ENCODE peak calls at places on chromosomes 3 and 15, in ten cellular contexts. One of them, this sample, is unnamed.

GRCh38 chr3:5826467-5826866 is 639.0 kb downstream of the EDEM1 start:
- DNase-seq in NCI-H510A: no peak
- DNase-seq in WTC11: no peak
- DNase-seq in activated naive CD8-positive, alpha-beta T cell treated with anti-CD3 and anti-CD28 coated beads for 36 hours: no peak
- DNase-seq in cardiac fibroblast: no peak
- DNase-seq in progenitor cell of endocrine pancreas: no peak
- DNase-seq in midbrain: no peak
- DNase-seq in astrocyte of the spinal cord: no peak
- DNase-seq in mucosa of gallbladder: no peak
- DNase-seq in HTR-8/SVneo: no peak
- DNase-seq in this sample: no peak

GRCh38 chr3:12370758-12371157 is 81.9 kb downstream of the PPARG start:
- DNase-seq in HTR-8/SVneo: no peak
- DNase-seq in mucosa of gallbladder: no peak
- DNase-seq in activated naive CD8-positive, alpha-beta T cell treated with anti-CD3 and anti-CD28 coated beads for 36 hours: no peak
- DNase-seq in midbrain: no peak
- DNase-seq in progenitor cell of endocrine pancreas: no peak
- DNase-seq in NCI-H510A: no peak
- DNase-seq in WTC11: no peak
- DNase-seq in astrocyte of the spinal cord: peak
- DNase-seq in cardiac fibroblast: peak
- DNase-seq in this sample: peak

GRCh38 chr15:88745696-88746095 is 57.5 kb upstream of the ACAN start:
- DNase-seq in activated naive CD8-positive, alpha-beta T cell treated with anti-CD3 and anti-CD28 coated beads for 36 hours: no peak
- DNase-seq in progenitor cell of endocrine pancreas: no peak
- DNase-seq in mucosa of gallbladder: no peak
- DNase-seq in WTC11: no peak
- DNase-seq in astrocyte of the spinal cord: peak
- DNase-seq in HTR-8/SVneo: peak
- DNase-seq in NCI-H510A: no peak
- DNase-seq in midbrain: no peak
- DNase-seq in cardiac fibroblast: peak
- DNase-seq in this sample: no peak

GRCh38 chr3:192494176-192494575 is 233.2 kb downstream of the FGF12 start:
- DNase-seq in cardiac fibroblast: peak
- DNase-seq in midbrain: no peak
- DNase-seq in NCI-H510A: no peak
- DNase-seq in mucosa of gallbladder: no peak
- DNase-seq in progenitor cell of endocrine pancreas: no peak
- DNase-seq in astrocyte of the spinal cord: no peak
- DNase-seq in WTC11: no peak
- DNase-seq in activated naive CD8-positive, alpha-beta T cell treated with anti-CD3 and anti-CD28 coated beads for 36 hours: no peak
- DNase-seq in HTR-8/SVneo: no peak
- DNase-seq in this sample: no peak

GRCh38 chr15:73233623-73234022 is 135.1 kb downstream of the HCN4 start:
- DNase-seq in WTC11: no peak
- DNase-seq in activated naive CD8-positive, alpha-beta T cell treated with anti-CD3 and anti-CD28 coated beads for 36 hours: no peak
- DNase-seq in NCI-H510A: no peak
- DNase-seq in astrocyte of the spinal cord: no peak
- DNase-seq in progenitor cell of endocrine pancreas: no peak
- DNase-seq in midbrain: no peak
- DNase-seq in cardiac fibroblast: no peak
- DNase-seq in mucosa of gallbladder: no peak
- DNase-seq in HTR-8/SVneo: no peak
- DNase-seq in this sample: no peak

GRCh38 chr15:58529041-58529440 is 97.2 kb downstream of the LIPC start:
- DNase-seq in HTR-8/SVneo: no peak
- DNase-seq in activated naive CD8-positive, alpha-beta T cell treated with anti-CD3 and anti-CD28 coated beads for 36 hours: no peak
- DNase-seq in midbrain: no peak
- DNase-seq in astrocyte of the spinal cord: no peak
- DNase-seq in cardiac fibroblast: no peak
- DNase-seq in NCI-H510A: no peak
- DNase-seq in progenitor cell of endocrine pancreas: no peak
- DNase-seq in WTC11: no peak
- DNase-seq in mucosa of gallbladder: no peak
- DNase-seq in this sample: no peak

GRCh38 chr3:11001020-11001657 is 8.6 kb downstream of the SLC6A1 start:
- DNase-seq in astrocyte of the spinal cord: no peak
- DNase-seq in mucosa of gallbladder: peak
- DNase-seq in activated naive CD8-positive, alpha-beta T cell treated with anti-CD3 and anti-CD28 coated beads for 36 hours: no peak
- DNase-seq in midbrain: peak
- DNase-seq in HTR-8/SVneo: no peak
- DNase-seq in NCI-H510A: no peak
- DNase-seq in cardiac fibroblast: no peak
- DNase-seq in WTC11: no peak
- DNase-seq in progenitor cell of endocrine pancreas: no peak
- DNase-seq in this sample: no peak

GRCh38 chr3:57079221-57079831 is 18.9 kb downstream of the SPATA12 start:
- DNase-seq in WTC11: peak
- DNase-seq in HTR-8/SVneo: peak
- DNase-seq in astrocyte of the spinal cord: no peak
- DNase-seq in activated naive CD8-positive, alpha-beta T cell treated with anti-CD3 and anti-CD28 coated beads for 36 hours: no peak
- DNase-seq in midbrain: no peak
- DNase-seq in mucosa of gallbladder: no peak
- DNase-seq in NCI-H510A: peak
- DNase-seq in cardiac fibroblast: peak
- DNase-seq in progenitor cell of endocrine pancreas: peak
- DNase-seq in this sample: peak

GRCh38 chr3:31772781-31773180 is 208.3 kb downstream of the OSBPL10 start:
- DNase-seq in activated naive CD8-positive, alpha-beta T cell treated with anti-CD3 and anti-CD28 coated beads for 36 hours: no peak
- DNase-seq in HTR-8/SVneo: no peak
- DNase-seq in cardiac fibroblast: no peak
- DNase-seq in mucosa of gallbladder: no peak
- DNase-seq in WTC11: no peak
- DNase-seq in astrocyte of the spinal cord: no peak
- DNase-seq in NCI-H510A: no peak
- DNase-seq in progenitor cell of endocrine pancreas: no peak
- DNase-seq in midbrain: no peak
- DNase-seq in this sample: no peak

GRCh38 chr15:58521293-58521991 is 89.7 kb downstream of the LIPC start:
- DNase-seq in astrocyte of the spinal cord: peak
- DNase-seq in WTC11: peak
- DNase-seq in midbrain: no peak
- DNase-seq in HTR-8/SVneo: peak
- DNase-seq in cardiac fibroblast: peak
- DNase-seq in NCI-H510A: no peak
- DNase-seq in mucosa of gallbladder: peak
- DNase-seq in activated naive CD8-positive, alpha-beta T cell treated with anti-CD3 and anti-CD28 coated beads for 36 hours: no peak
- DNase-seq in progenitor cell of endocrine pancreas: no peak
- DNase-seq in this sample: peak

GRCh38 chr3:162632672-162633071 is 1136.1 kb downstream of the OTOL1 start:
- DNase-seq in progenitor cell of endocrine pancreas: no peak
- DNase-seq in HTR-8/SVneo: no peak
- DNase-seq in astrocyte of the spinal cord: peak
- DNase-seq in cardiac fibroblast: no peak
- DNase-seq in NCI-H510A: no peak
- DNase-seq in mucosa of gallbladder: no peak
- DNase-seq in activated naive CD8-positive, alpha-beta T cell treated with anti-CD3 and anti-CD28 coated beads for 36 hours: no peak
- DNase-seq in midbrain: no peak
- DNase-seq in WTC11: no peak
- DNase-seq in this sample: no peak

GRCh38 chr3:34012102-34012461 is 213.7 kb downstream of the PDCD6IP start:
- DNase-seq in astrocyte of the spinal cord: peak
- DNase-seq in WTC11: no peak
- DNase-seq in activated naive CD8-positive, alpha-beta T cell treated with anti-CD3 and anti-CD28 coated beads for 36 hours: no peak
- DNase-seq in progenitor cell of endocrine pancreas: no peak
- DNase-seq in midbrain: no peak
- DNase-seq in mucosa of gallbladder: peak
- DNase-seq in NCI-H510A: no peak
- DNase-seq in cardiac fibroblast: peak
- DNase-seq in HTR-8/SVneo: peak
- DNase-seq in this sample: no peak

GRCh38 chr3:111539351-111540331 is 2.4 kb upstream of the CD96 start:
- DNase-seq in cardiac fibroblast: peak
- DNase-seq in progenitor cell of endocrine pancreas: peak
- DNase-seq in midbrain: peak
- DNase-seq in mucosa of gallbladder: peak
- DNase-seq in activated naive CD8-positive, alpha-beta T cell treated with anti-CD3 and anti-CD28 coated beads for 36 hours: peak
- DNase-seq in NCI-H510A: no peak
- DNase-seq in WTC11: peak
- DNase-seq in HTR-8/SVneo: peak
- DNase-seq in astrocyte of the spinal cord: peak
- DNase-seq in this sample: peak

GRCh38 chr15:89307791-89308190 is 26.8 kb downstream of the POLG start:
- DNase-seq in midbrain: no peak
- DNase-seq in mucosa of gallbladder: no peak
- DNase-seq in cardiac fibroblast: no peak
- DNase-seq in astrocyte of the spinal cord: peak
- DNase-seq in WTC11: no peak
- DNase-seq in progenitor cell of endocrine pancreas: no peak
- DNase-seq in activated naive CD8-positive, alpha-beta T cell treated with anti-CD3 and anti-CD28 coated beads for 36 hours: no peak
- DNase-seq in NCI-H510A: no peak
- DNase-seq in HTR-8/SVneo: no peak
- DNase-seq in this sample: no peak

GRCh38 chr3:170228093-170228766 is 6.0 kb downstream of the PRKCI start:
- DNase-seq in NCI-H510A: no peak
- DNase-seq in HTR-8/SVneo: no peak
- DNase-seq in activated naive CD8-positive, alpha-beta T cell treated with anti-CD3 and anti-CD28 coated beads for 36 hours: no peak
- DNase-seq in cardiac fibroblast: no peak
- DNase-seq in progenitor cell of endocrine pancreas: no peak
- DNase-seq in astrocyte of the spinal cord: no peak
- DNase-seq in WTC11: no peak
- DNase-seq in midbrain: no peak
- DNase-seq in mucosa of gallbladder: no peak
- DNase-seq in this sample: no peak

GRCh38 chr15:64289550-64289949 is 66.4 kb downstream of the CSNK1G1 start:
- DNase-seq in progenitor cell of endocrine pancreas: no peak
- DNase-seq in NCI-H510A: no peak
- DNase-seq in astrocyte of the spinal cord: no peak
- DNase-seq in WTC11: no peak
- DNase-seq in mucosa of gallbladder: no peak
- DNase-seq in midbrain: no peak
- DNase-seq in activated naive CD8-positive, alpha-beta T cell treated with anti-CD3 and anti-CD28 coated beads for 36 hours: no peak
- DNase-seq in HTR-8/SVneo: no peak
- DNase-seq in cardiac fibroblast: no peak
- DNase-seq in this sample: no peak

GRCh38 chr15:26891448-26891881 is 24.6 kb downstream of the GABRA5 start:
- DNase-seq in activated naive CD8-positive, alpha-beta T cell treated with anti-CD3 and anti-CD28 coated beads for 36 hours: peak
- DNase-seq in mucosa of gallbladder: peak
- DNase-seq in cardiac fibroblast: peak
- DNase-seq in progenitor cell of endocrine pancreas: peak
- DNase-seq in midbrain: peak
- DNase-seq in NCI-H510A: peak
- DNase-seq in HTR-8/SVneo: peak
- DNase-seq in WTC11: peak
- DNase-seq in astrocyte of the spinal cord: peak
- DNase-seq in this sample: peak

GRCh38 chr3:84980011-84980410 is 21.2 kb downstream of the CADM2 start:
- DNase-seq in NCI-H510A: no peak
- DNase-seq in cardiac fibroblast: no peak
- DNase-seq in mucosa of gallbladder: no peak
- DNase-seq in WTC11: no peak
- DNase-seq in progenitor cell of endocrine pancreas: no peak
- DNase-seq in HTR-8/SVneo: no peak
- DNase-seq in midbrain: peak
- DNase-seq in activated naive CD8-positive, alpha-beta T cell treated with anti-CD3 and anti-CD28 coated beads for 36 hours: no peak
- DNase-seq in astrocyte of the spinal cord: no peak
- DNase-seq in this sample: no peak

GRCh38 chr15:77853008-77853328 is 220.3 kb upstream of the LINGO1 start:
- DNase-seq in astrocyte of the spinal cord: no peak
- DNase-seq in midbrain: no peak
- DNase-seq in cardiac fibroblast: no peak
- DNase-seq in progenitor cell of endocrine pancreas: no peak
- DNase-seq in NCI-H510A: no peak
- DNase-seq in activated naive CD8-positive, alpha-beta T cell treated with anti-CD3 and anti-CD28 coated beads for 36 hours: no peak
- DNase-seq in mucosa of gallbladder: no peak
- DNase-seq in HTR-8/SVneo: no peak
- DNase-seq in WTC11: no peak
- DNase-seq in this sample: no peak

GRCh38 chr15:72784233-72784876 is 797 bp upstream of the ADPGK start:
- DNase-seq in astrocyte of the spinal cord: peak
- DNase-seq in midbrain: peak
- DNase-seq in mucosa of gallbladder: peak
- DNase-seq in activated naive CD8-positive, alpha-beta T cell treated with anti-CD3 and anti-CD28 coated beads for 36 hours: no peak
- DNase-seq in NCI-H510A: peak
- DNase-seq in WTC11: no peak
- DNase-seq in cardiac fibroblast: peak
- DNase-seq in HTR-8/SVneo: peak
- DNase-seq in progenitor cell of endocrine pancreas: no peak
- DNase-seq in this sample: no peak

GRCh38 chr3:11156026-11156410 is 1.7 kb downstream of the HRH1 start:
- DNase-seq in progenitor cell of endocrine pancreas: no peak
- DNase-seq in mucosa of gallbladder: no peak
- DNase-seq in cardiac fibroblast: no peak
- DNase-seq in HTR-8/SVneo: no peak
- DNase-seq in midbrain: no peak
- DNase-seq in activated naive CD8-positive, alpha-beta T cell treated with anti-CD3 and anti-CD28 coated beads for 36 hours: no peak
- DNase-seq in NCI-H510A: no peak
- DNase-seq in astrocyte of the spinal cord: no peak
- DNase-seq in WTC11: no peak
- DNase-seq in this sample: no peak

GRCh38 chr3:56799251-56799882 is 2.4 kb downstream of the ARHGEF3 start:
- DNase-seq in astrocyte of the spinal cord: peak
- DNase-seq in midbrain: peak
- DNase-seq in activated naive CD8-positive, alpha-beta T cell treated with anti-CD3 and anti-CD28 coated beads for 36 hours: peak
- DNase-seq in mucosa of gallbladder: no peak
- DNase-seq in WTC11: no peak
- DNase-seq in cardiac fibroblast: peak
- DNase-seq in NCI-H510A: no peak
- DNase-seq in HTR-8/SVneo: peak
- DNase-seq in progenitor cell of endocrine pancreas: no peak
- DNase-seq in this sample: no peak

GRCh38 chr3:152268501-152269422 is at the start of gene MBNL1:
- DNase-seq in cardiac fibroblast: peak
- DNase-seq in progenitor cell of endocrine pancreas: peak
- DNase-seq in astrocyte of the spinal cord: peak
- DNase-seq in NCI-H510A: peak
- DNase-seq in midbrain: peak
- DNase-seq in activated naive CD8-positive, alpha-beta T cell treated with anti-CD3 and anti-CD28 coated beads for 36 hours: peak
- DNase-seq in WTC11: peak
- DNase-seq in mucosa of gallbladder: peak
- DNase-seq in HTR-8/SVneo: no peak
- DNase-seq in this sample: peak

GRCh38 chr15:53978248-53978906 is at the start of gene UNC13C:
- DNase-seq in midbrain: peak
- DNase-seq in activated naive CD8-positive, alpha-beta T cell treated with anti-CD3 and anti-CD28 coated beads for 36 hours: no peak
- DNase-seq in HTR-8/SVneo: no peak
- DNase-seq in progenitor cell of endocrine pancreas: peak
- DNase-seq in cardiac fibroblast: no peak
- DNase-seq in mucosa of gallbladder: peak
- DNase-seq in NCI-H510A: peak
- DNase-seq in astrocyte of the spinal cord: no peak
- DNase-seq in WTC11: peak
- DNase-seq in this sample: peak

GRCh38 chr3:9201278-9201677 is 48.2 kb downstream of the SRGAP3 start:
- DNase-seq in activated naive CD8-positive, alpha-beta T cell treated with anti-CD3 and anti-CD28 coated beads for 36 hours: no peak
- DNase-seq in astrocyte of the spinal cord: no peak
- DNase-seq in NCI-H510A: no peak
- DNase-seq in cardiac fibroblast: no peak
- DNase-seq in progenitor cell of endocrine pancreas: no peak
- DNase-seq in midbrain: peak
- DNase-seq in mucosa of gallbladder: no peak
- DNase-seq in WTC11: no peak
- DNase-seq in HTR-8/SVneo: no peak
- DNase-seq in this sample: no peak

GRCh38 chr3:1987983-1988382 is 110.7 kb upstream of the CNTN4 start:
- DNase-seq in mucosa of gallbladder: peak
- DNase-seq in progenitor cell of endocrine pancreas: no peak
- DNase-seq in activated naive CD8-positive, alpha-beta T cell treated with anti-CD3 and anti-CD28 coated beads for 36 hours: no peak
- DNase-seq in NCI-H510A: no peak
- DNase-seq in midbrain: peak
- DNase-seq in WTC11: no peak
- DNase-seq in HTR-8/SVneo: peak
- DNase-seq in astrocyte of the spinal cord: no peak
- DNase-seq in cardiac fibroblast: peak
- DNase-seq in this sample: no peak

GRCh38 chr15:74417230-74417629 is 16.5 kb downstream of the SEMA7A start:
- DNase-seq in progenitor cell of endocrine pancreas: no peak
- DNase-seq in astrocyte of the spinal cord: peak
- DNase-seq in HTR-8/SVneo: peak
- DNase-seq in cardiac fibroblast: peak
- DNase-seq in NCI-H510A: no peak
- DNase-seq in midbrain: no peak
- DNase-seq in activated naive CD8-positive, alpha-beta T cell treated with anti-CD3 and anti-CD28 coated beads for 36 hours: no peak
- DNase-seq in WTC11: no peak
- DNase-seq in mucosa of gallbladder: no peak
- DNase-seq in this sample: no peak

GRCh38 chr3:126746395-126747177 is 42.5 kb downstream of the CHCHD6 start:
- DNase-seq in HTR-8/SVneo: peak
- DNase-seq in progenitor cell of endocrine pancreas: no peak
- DNase-seq in WTC11: no peak
- DNase-seq in astrocyte of the spinal cord: peak
- DNase-seq in NCI-H510A: peak
- DNase-seq in cardiac fibroblast: peak
- DNase-seq in midbrain: peak
- DNase-seq in mucosa of gallbladder: peak
- DNase-seq in activated naive CD8-positive, alpha-beta T cell treated with anti-CD3 and anti-CD28 coated beads for 36 hours: no peak
- DNase-seq in this sample: no peak

This sample was measured in H9.